ENCODE peak calls at places on chromosome 9, in nine cellular contexts. H is GM23338, D is H1, T is transverse colon, K is esophagus muscularis mucosa, M is sigmoid colon, A is breast epithelium, U is prostate gland, E is SK-N-SH. W is an unnamed sample.

GRCh38 chr9:125839322-125839721 is 92.1 kb downstream of the PBX3 start:
- DNase-seq in H (no peak), D (no peak), T (no peak), K (no peak), M (no peak), A (no peak), U (no peak), E (no peak), W (no peak)

GRCh38 chr9:27339661-27340295 is 42.8 kb upstream of the EQTN start:
- DNase-seq in H (no peak), D (no peak), T (no peak), K (peak; percentile 45), M (no peak), A (no peak), U (no peak), E (no peak), W (peak; percentile 10)

GRCh38 chr9:16794871-16795639 is 75.4 kb downstream of the BNC2 start:
- DNase-seq in H (no peak), D (no peak), T (peak; percentile 15), K (no peak), M (peak; percentile 80), A (no peak), U (no peak), E (no peak), W (no peak)

GRCh38 chr9:19470981-19471650 is 62.3 kb downstream of the ACER2 start:
- DNase-seq in H (no peak), D (no peak), T (no peak), K (no peak), M (no peak), A (no peak), U (no peak), E (no peak), W (no peak)

GRCh38 chr9:134237630-134238265 is 73.4 kb upstream of the RNU6ATAC start:
- DNase-seq in H (no peak), D (no peak), T (no peak), K (no peak), M (no peak), A (no peak), U (no peak), E (no peak), W (peak; percentile 59)

GRCh38 chr9:7210854-7211637 is 453.3 kb downstream of the KDM4C start:
- DNase-seq in H (peak; percentile 38), D (peak; percentile 54), T (no peak), K (no peak), M (no peak), A (no peak), U (no peak), E (no peak), W (no peak)

GRCh38 chr9:94675008-94675841 is 35.9 kb upstream of the FBP1 start:
- DNase-seq in H (no peak), D (no peak), T (no peak), K (no peak), M (no peak), A (no peak), U (no peak), E (no peak), W (no peak)

GRCh38 chr9:106994463-106994862 is 131.5 kb downstream of the ZNF462 start:
- DNase-seq in H (no peak), D (no peak), T (no peak), K (no peak), M (no peak), A (no peak), U (no peak), E (no peak), W (no peak)

GRCh38 chr9:93900971-93901861 is 53.9 kb downstream of the BARX1 start:
- DNase-seq in H (no peak), D (peak; percentile 36), T (peak; percentile 5), K (no peak), M (peak; percentile 53), A (peak; percentile 24), U (no peak), E (no peak), W (peak; percentile 36)

GRCh38 chr9:33453999-33454660 is 6.7 kb upstream of the AQP3 start:
- DNase-seq in H (no peak), D (no peak), T (peak; percentile 50), K (no peak), M (no peak), A (no peak), U (no peak), E (no peak), W (no peak)

GRCh38 chr9:33452828-33453271 is 5.5 kb upstream of the AQP3 start:
- DNase-seq in H (peak; percentile 94), D (peak; percentile 88), T (peak; percentile 50), K (no peak), M (no peak), A (peak; percentile 60), U (peak; percentile 62), E (peak; percentile 76), W (no peak)

GRCh38 chr9:33453286-33453882 is 6.0 kb upstream of the AQP3 start:
- DNase-seq in H (no peak), D (no peak), T (no peak), K (no peak), M (no peak), A (no peak), U (no peak), E (no peak), W (no peak)

GRCh38 chr9:33458444-33458843 is 11.1 kb upstream of the AQP3 start:
- DNase-seq in H (no peak), D (no peak), T (no peak), K (no peak), M (no peak), A (no peak), U (no peak), E (no peak), W (no peak)

DNA sequence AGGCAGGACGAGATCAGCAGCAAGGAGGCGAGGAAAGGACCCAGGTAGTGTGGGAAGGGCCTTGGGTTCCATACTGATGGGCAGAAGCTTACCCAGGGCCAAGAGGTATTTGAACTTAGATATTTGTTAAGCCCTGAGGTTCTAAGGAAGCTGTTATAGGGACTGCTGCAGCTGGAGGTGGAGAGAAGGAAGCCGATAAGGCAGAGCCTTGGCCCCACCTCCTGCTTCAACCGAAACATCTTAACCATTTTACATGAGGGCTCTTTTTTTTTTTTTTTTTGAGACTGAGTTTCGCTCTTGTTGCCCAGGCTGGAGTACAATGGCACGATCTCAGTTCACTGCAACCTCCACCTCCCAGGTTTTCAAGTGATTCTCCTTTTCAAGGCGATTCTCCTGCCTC is 8.6 kb upstream of the AQP3 start:
- DNase-seq in H (no peak), D (no peak), T (no peak), K (no peak), M (no peak), A (no peak), U (no peak), E (no peak), W (no peak)
- H3K4me3 ChIP-seq in H (no peak overlapping the region), D (no peak overlapping the region), T (no peak overlapping the region), K (no peak overlapping the region), M (no peak overlapping the region), A (no peak overlapping the region), U (no peak overlapping the region), E (no peak overlapping the region), W (no peak overlapping the region)

GRCh38 chr9:70924380-70924779 is 197.0 kb downstream of the TRPM3 start:
- DNase-seq in H (no peak), D (no peak), T (no peak), K (no peak), M (no peak), A (no peak), U (no peak), E (no peak), W (no peak)

GRCh38 chr9:70921126-70921525 is 200.3 kb downstream of the TRPM3 start:
- DNase-seq in H (no peak), D (no peak), T (no peak), K (no peak), M (no peak), A (no peak), U (no peak), E (no peak), W (no peak)

GRCh38 chr9:70924905-70925547 is 196.4 kb downstream of the TRPM3 start:
- DNase-seq in H (peak; percentile 83), D (no peak), T (peak; percentile 27), K (no peak), M (no peak), A (no peak), U (peak; percentile 45), E (peak; percentile 17), W (no peak)

DNA sequence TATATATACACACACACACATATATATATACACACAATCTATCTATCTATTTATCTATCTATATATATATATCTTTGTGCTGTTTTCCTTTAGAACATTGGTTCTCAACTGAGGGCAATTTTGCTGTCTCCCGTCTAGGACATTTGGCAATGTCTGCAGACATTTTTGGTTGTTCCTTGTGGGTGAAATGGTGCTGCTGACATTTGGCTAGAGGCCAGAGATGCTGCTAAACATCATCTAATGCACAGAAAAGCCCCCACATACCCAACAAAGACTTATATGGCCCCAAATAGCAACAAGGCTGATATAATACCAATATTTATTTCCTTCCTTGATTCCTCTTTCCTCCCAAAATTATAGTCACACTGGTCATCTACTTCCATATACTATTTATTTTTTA is 197.5 kb downstream of the TRPM3 start:
- DNase-seq in H (no peak), D (no peak), T (no peak), K (no peak), M (no peak), A (no peak), U (no peak), E (no peak), W (no peak)
- TF ChIP-seq POLR2AphosphoS5 in H (no peak), D (no peak), T (no peak), K (no peak), M (no peak), A (no peak), U (no peak), E (no peak), W (no peak)

GRCh38 chr9:115133649-115134048 is 15.7 kb upstream of the TNC start:
- DNase-seq in H (no peak), D (no peak), T (no peak), K (no peak), M (no peak), A (no peak), U (no peak), E (no peak), W (no peak)

GRCh38 chr9:115134941-115135340 is 17.0 kb upstream of the TNC start:
- DNase-seq in H (no peak), D (no peak), T (no peak), K (no peak), M (no peak), A (no peak), U (no peak), E (no peak), W (no peak)

GRCh38 chr9:115137511-115137910 is 19.6 kb upstream of the TNC start:
- DNase-seq in H (no peak), D (no peak), T (no peak), K (no peak), M (no peak), A (no peak), U (no peak), E (no peak), W (no peak)

GRCh38 chr9:115136379-115136778 is 18.4 kb upstream of the TNC start:
- DNase-seq in H (no peak), D (no peak), T (no peak), K (no peak), M (no peak), A (no peak), U (no peak), E (no peak), W (no peak)

GRCh38 chr9:115135786-115136185 is 17.8 kb upstream of the TNC start:
- DNase-seq in H (no peak), D (no peak), T (no peak), K (no peak), M (peak; percentile 79), A (no peak), U (no peak), E (no peak), W (no peak)
- H3K4me3 ChIP-seq in H (no peak overlapping the region), D (no peak overlapping the region), T (no peak overlapping the region), K (no peak overlapping the region), M (no peak overlapping the region), A (no peak overlapping the region), U (no peak overlapping the region), E (no peak overlapping the region), W (no peak overlapping the region)

GRCh38 chr9:121201738-121202533 is at the start of gene RAB14:
- DNase-seq in H (peak; percentile 99), D (peak; percentile 99), T (peak; percentile 100), K (peak; percentile 100), M (peak; percentile 100), A (peak; percentile 100), U (peak; percentile 99), E (peak; percentile 100), W (peak; percentile 100)
- TF ChIP-seq POLR2AphosphoS5 in H (peak; percentile 85), D (peak; percentile 72), T (peak; percentile 84), K (peak; percentile 85), M (peak; percentile 85), A (peak; percentile 66), U (peak; percentile 99), E (peak; percentile 62), W (peak; percentile 91)